ENCODE peak calls at places on chromosome 17, in ten cellular contexts. C, Y, F, K, L, G, R, E, B and I are unnamed samples.

GRCh38 chr17:67490471-67490870 is 113.4 kb downstream of the PITPNC1 start:
- DNase-seq in C (peak), Y (no peak), F (no peak), K (no peak), L (no peak), G (peak), R (no peak), E (no peak), B (no peak), I (no peak)

GRCh38 chr17:9522074-9522473 is 53.5 kb downstream of the STX8 start:
- DNase-seq in C (peak), Y (peak), F (no peak), K (no peak), L (no peak), G (peak), R (peak), E (no peak), B (no peak), I (peak)

GRCh38 chr17:35171834-35172233 is 22.4 kb downstream of the SLC35G3 start:
- DNase-seq in C (no peak), Y (peak), F (no peak), K (no peak), L (no peak), G (no peak), R (peak), E (no peak), B (no peak), I (no peak)

GRCh38 chr17:58534331-58534730 is 19.9 kb upstream of the MTMR4 start:
- DNase-seq in C (no peak), Y (no peak), F (no peak), K (no peak), L (no peak), G (no peak), R (no peak), E (no peak), B (no peak), I (no peak)

GRCh38 chr17:65340401-65340800 is 203.2 kb downstream of the RGS9 start:
- DNase-seq in C (no peak), Y (no peak), F (no peak), K (no peak), L (no peak), G (no peak), R (no peak), E (no peak), B (no peak), I (no peak)

GRCh38 chr17:30226878-30227277 is 8.6 kb downstream of the SLC6A4 start:
- DNase-seq in C (no peak), Y (no peak), F (no peak), K (no peak), L (no peak), G (no peak), R (no peak), E (no peak), B (no peak), I (no peak)

GRCh38 chr17:17859909-17860760 is 23.3 kb upstream of the SREBF1 start:
- DNase-seq in C (peak), Y (peak), F (no peak), K (peak), L (peak), G (peak), R (peak), E (peak), B (peak), I (peak)

GRCh38 chr17:73654241-73654640 is 10.0 kb upstream of the SDK2 start:
- DNase-seq in C (no peak), Y (no peak), F (no peak), K (peak), L (no peak), G (no peak), R (no peak), E (no peak), B (no peak), I (no peak)

GRCh38 chr17:77735051-77735340 is 223.5 kb upstream of the TNRC6C start:
- DNase-seq in C (no peak), Y (no peak), F (no peak), K (no peak), L (no peak), G (no peak), R (no peak), E (no peak), B (no peak), I (no peak)

GRCh38 chr17:6508519-6509294 is 47.6 kb downstream of the PITPNM3 start:
- DNase-seq in C (no peak), Y (no peak), F (no peak), K (no peak), L (peak), G (peak), R (no peak), E (no peak), B (no peak), I (no peak)

GRCh38 chr17:69060835-69061234 is at the start of gene ABCA9:
- DNase-seq in C (no peak), Y (peak), F (peak), K (no peak), L (no peak), G (no peak), R (no peak), E (no peak), B (no peak), I (no peak)

GRCh38 chr17:78397681-78398101 is 19.2 kb downstream of the PGS1 start:
- DNase-seq in C (no peak), Y (no peak), F (no peak), K (peak), L (no peak), G (no peak), R (no peak), E (no peak), B (no peak), I (no peak)

GRCh38 chr17:34259151-34259550 is 4.1 kb downstream of the CCL2 start:
- DNase-seq in C (no peak), Y (no peak), F (no peak), K (no peak), L (no peak), G (no peak), R (no peak), E (no peak), B (no peak), I (no peak)

GRCh38 chr17:74339537-74340195 is 13.6 kb downstream of the KIF19 start:
- DNase-seq in C (no peak), Y (no peak), F (no peak), K (no peak), L (no peak), G (no peak), R (no peak), E (no peak), B (no peak), I (no peak)

GRCh38 chr17:27660436-27660835 is 29.4 kb downstream of the LGALS9 start:
- DNase-seq in C (no peak), Y (no peak), F (no peak), K (no peak), L (peak), G (no peak), R (no peak), E (no peak), B (no peak), I (no peak)

GRCh38 chr17:63289931-63290330 is 156.2 kb downstream of the CYB561 start:
- DNase-seq in C (no peak), Y (no peak), F (no peak), K (no peak), L (no peak), G (peak), R (no peak), E (no peak), B (no peak), I (no peak)

GRCh38 chr17:29573871-29574731 is 5.6 kb downstream of the TP53I13 start:
- DNase-seq in C (no peak), Y (no peak), F (no peak), K (no peak), L (peak), G (no peak), R (no peak), E (no peak), B (no peak), I (no peak)

GRCh38 chr17:49425004-49425286 is 10.3 kb upstream of the PHB1 start:
- DNase-seq in C (no peak), Y (no peak), F (no peak), K (no peak), L (no peak), G (no peak), R (no peak), E (no peak), B (no peak), I (no peak)

GRCh38 chr17:74877592-74878543 is 5.1 kb upstream of the FDXR start:
- DNase-seq in C (no peak), Y (no peak), F (no peak), K (no peak), L (no peak), G (no peak), R (peak), E (no peak), B (peak), I (no peak)

GRCh38 chr17:50079334-50080095 is 15.6 kb upstream of the PDK2 start:
- DNase-seq in C (peak), Y (no peak), F (no peak), K (peak), L (no peak), G (peak), R (peak), E (peak), B (peak), I (no peak)

GRCh38 chr17:4582691-4583090 is 1.6 kb upstream of the SMTNL2 start:
- DNase-seq in C (no peak), Y (no peak), F (no peak), K (peak), L (no peak), G (peak), R (no peak), E (peak), B (no peak), I (no peak)

GRCh38 chr17:17937450-17937849 is 34.8 kb downstream of the TOM1L2 start:
- DNase-seq in C (no peak), Y (no peak), F (no peak), K (no peak), L (no peak), G (no peak), R (no peak), E (no peak), B (no peak), I (no peak)

GRCh38 chr17:4334776-4335175 is 31.7 kb downstream of the UBE2G1 start:
- DNase-seq in C (no peak), Y (no peak), F (no peak), K (no peak), L (no peak), G (no peak), R (no peak), E (no peak), B (no peak), I (no peak)

GRCh38 chr17:62064029-62064790 is 868 bp downstream of the MED13 start:
- DNase-seq in C (no peak), Y (peak), F (no peak), K (no peak), L (no peak), G (no peak), R (peak), E (no peak), B (no peak), I (no peak)

GRCh38 chr17:34306466-34306865 is 12.8 kb upstream of the CCL8 start:
- DNase-seq in C (peak), Y (peak), F (no peak), K (no peak), L (no peak), G (peak), R (peak), E (no peak), B (no peak), I (no peak)

GRCh38 chr17:30415491-30415890 is 36.8 kb downstream of the CPD start:
- DNase-seq in C (no peak), Y (no peak), F (no peak), K (no peak), L (no peak), G (no peak), R (no peak), E (no peak), B (no peak), I (no peak)

GRCh38 chr17:41799366-41799765 is 12.4 kb downstream of the P3H4 start:
- DNase-seq in C (no peak), Y (no peak), F (no peak), K (no peak), L (peak), G (peak), R (peak), E (no peak), B (no peak), I (no peak)

GRCh38 chr17:77456951-77457548 is 316.3 kb downstream of the SEC14L1 start:
- DNase-seq in C (no peak), Y (no peak), F (no peak), K (no peak), L (no peak), G (no peak), R (no peak), E (no peak), B (no peak), I (no peak)

GRCh38 chr17:21287703-21288449 is 3.4 kb downstream of the MAP2K3 start:
- DNase-seq in C (no peak), Y (peak), F (peak), K (peak), L (peak), G (no peak), R (peak), E (no peak), B (peak), I (peak)
- TF ChIP-seq CTCF in C (no peak), Y (no peak), F (no peak), K (no peak), L (no peak), G (no peak), R (no peak), E (no peak), B (peak), I (no peak)

GRCh38 chr17:32882734-32883133 is 5.8 kb upstream of the MYO1D start:
- DNase-seq in C (no peak), Y (no peak), F (no peak), K (no peak), L (no peak), G (no peak), R (no peak), E (no peak), B (no peak), I (no peak)
- TF ChIP-seq CTCF in C (no peak), Y (no peak), F (no peak), K (no peak), L (no peak), G (no peak), R (no peak), E (no peak), B (no peak), I (no peak)

GRCh38 chr17:13735444-13735843 is 133.7 kb upstream of the HS3ST3A1 start:
- DNase-seq in C (peak), Y (no peak), F (no peak), K (no peak), L (no peak), G (peak), R (peak), E (no peak), B (no peak), I (no peak)
- TF ChIP-seq CTCF in C (peak), Y (peak), F (no peak), K (no peak), L (no peak), G (peak), R (no peak), E (peak), B (no peak), I (no peak)

DNA sequence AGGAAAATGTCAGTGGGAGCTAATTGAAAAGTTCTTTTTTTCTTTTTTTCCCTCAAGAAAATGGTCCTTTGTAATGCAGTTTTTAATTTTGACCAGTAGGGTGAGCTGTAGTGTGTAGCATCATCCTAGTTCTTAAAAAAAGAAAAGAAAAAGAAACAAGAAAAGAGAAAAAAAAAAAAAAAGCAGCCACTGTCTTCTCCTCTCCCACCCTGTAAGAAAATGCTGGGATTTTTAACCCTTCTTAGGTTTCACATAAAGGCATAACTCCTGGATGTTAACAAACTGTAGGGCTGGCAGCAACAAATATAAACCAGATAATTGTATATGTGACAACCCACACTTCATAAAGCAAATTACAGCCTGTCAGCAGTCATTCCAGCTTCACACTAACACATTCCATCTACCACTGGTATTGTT is 78.1 kb downstream of the SKAP1 start:
- DNase-seq in C (peak), Y (peak), F (no peak), K (no peak), L (no peak), G (no peak), R (peak), E (no peak), B (no peak), I (peak)
- TF ChIP-seq CTCF in C (peak), Y (peak), F (peak), K (peak), L (peak), G (peak), R (peak), E (peak), B (peak), I (peak)

DNA sequence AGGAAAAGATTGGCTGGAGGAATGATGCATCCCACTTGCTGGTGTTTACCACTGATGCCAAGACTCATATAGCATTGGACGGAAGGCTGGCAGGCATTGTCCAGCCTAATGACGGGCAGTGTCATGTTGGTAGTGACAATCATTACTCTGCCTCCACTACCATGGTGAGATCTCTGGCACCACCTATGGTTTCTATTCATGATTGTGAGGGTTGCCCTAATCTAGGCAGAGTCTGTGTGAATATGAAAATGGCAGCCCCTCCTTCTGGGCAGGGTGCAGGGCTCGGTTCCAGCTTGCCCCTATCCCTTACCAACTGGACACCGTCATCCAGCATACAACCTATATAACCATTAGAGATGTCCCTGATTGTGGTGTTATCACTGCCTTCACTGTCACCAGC is 33.4 kb downstream of the ITGB3 start:
- DNase-seq in C (no peak), Y (no peak), F (no peak), K (no peak), L (no peak), G (no peak), R (no peak), E (no peak), B (no peak), I (no peak)
- TF ChIP-seq CTCF in C (no peak), Y (no peak), F (no peak), K (no peak), L (no peak), G (no peak), R (no peak), E (no peak), B (no peak), I (peak)

DNA sequence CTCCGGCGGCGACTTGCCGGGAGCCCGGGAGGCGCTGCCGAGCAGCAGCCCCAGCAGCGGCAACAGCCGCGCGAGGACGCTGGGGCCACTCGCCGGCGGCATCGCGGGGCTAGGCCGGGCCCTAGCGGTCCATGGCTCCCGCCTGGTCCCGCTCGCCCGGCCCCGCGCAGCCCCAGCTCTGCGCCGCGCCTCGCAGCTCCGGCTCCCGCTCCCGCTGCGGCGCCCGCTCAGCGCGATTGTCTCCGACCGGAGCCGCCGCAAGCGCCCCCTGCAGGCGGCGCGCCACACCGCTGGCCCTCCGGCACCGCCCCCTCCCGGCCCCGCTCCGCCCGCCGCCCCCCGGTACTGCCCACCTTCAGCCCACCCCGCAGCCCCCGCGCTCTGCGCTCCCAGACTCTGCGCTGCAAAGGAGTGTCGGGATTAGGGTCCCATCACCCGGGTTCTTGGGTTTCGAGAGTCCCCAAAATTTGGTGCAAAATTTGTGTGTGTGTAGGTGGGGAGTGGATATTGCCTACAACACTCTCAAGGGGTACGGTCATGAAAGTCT is at the start of gene FAM171A2:
- DNase-seq in C (peak), Y (peak), F (no peak), K (peak), L (peak), G (peak), R (peak), E (peak), B (peak), I (peak)
- TF ChIP-seq CTCF in C (peak), Y (peak), F (peak), K (peak), L (peak), G (peak), R (peak), E (peak), B (no peak), I (peak)

GRCh38 chr17:72517413-72518237 is 396.8 kb downstream of the SOX9 start:
- DNase-seq in C (no peak), Y (no peak), F (no peak), K (no peak), L (no peak), G (no peak), R (no peak), E (no peak), B (peak), I (no peak)

GRCh38 chr17:72516772-72517399 is 396.1 kb downstream of the SOX9 start:
- DNase-seq in C (peak), Y (peak), F (no peak), K (peak), L (no peak), G (no peak), R (no peak), E (peak), B (no peak), I (no peak)

GRCh38 chr17:72514321-72514861 is 393.6 kb downstream of the SOX9 start:
- DNase-seq in C (no peak), Y (no peak), F (no peak), K (no peak), L (no peak), G (no peak), R (no peak), E (no peak), B (no peak), I (no peak)

GRCh38 chr17:72514888-72515287 is 394.1 kb downstream of the SOX9 start:
- DNase-seq in C (no peak), Y (peak), F (no peak), K (no peak), L (no peak), G (no peak), R (peak), E (peak), B (no peak), I (no peak)

DNA sequence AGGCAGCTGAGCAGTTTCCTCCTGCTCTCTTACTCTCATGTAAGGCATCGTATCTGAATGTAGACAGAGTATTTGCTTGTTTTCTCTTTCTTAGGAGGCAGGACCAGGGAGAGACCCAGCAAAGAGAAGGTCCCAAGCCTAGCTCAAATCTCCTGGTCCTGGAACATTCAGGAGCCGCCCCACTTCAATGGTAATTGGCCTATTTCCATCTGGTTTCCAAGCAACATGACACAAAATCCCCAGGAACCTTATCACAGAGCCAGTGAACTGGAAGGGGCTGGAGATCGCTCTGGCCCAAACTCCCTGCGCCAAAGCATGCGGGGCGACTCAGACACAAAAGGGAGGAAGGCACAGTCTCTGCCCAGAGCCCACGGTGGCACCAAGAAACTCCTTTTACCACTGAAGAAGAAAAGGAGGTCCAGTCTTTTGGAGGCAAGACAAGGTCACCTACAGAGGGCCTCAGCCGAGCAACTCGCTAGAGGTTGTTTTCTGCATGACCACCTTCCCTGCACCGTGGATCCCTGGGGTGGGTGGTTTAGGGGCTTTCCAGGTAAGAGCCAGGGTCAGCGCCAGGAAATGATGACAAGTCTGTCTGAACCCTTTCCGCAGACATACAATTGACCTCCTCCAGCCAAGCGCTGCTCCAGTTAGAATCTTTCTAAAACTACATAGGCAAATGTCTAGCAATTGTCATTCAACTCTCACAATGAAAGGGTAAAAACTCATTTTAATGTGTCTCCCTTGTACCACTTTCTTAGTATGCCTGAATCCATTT is 394.7 kb downstream of the SOX9 start:
- DNase-seq in C (peak), Y (peak), F (no peak), K (no peak), L (no peak), G (no peak), R (no peak), E (peak), B (peak), I (no peak)
- TF ChIP-seq CTCF in C (no peak), Y (peak), F (no peak), K (no peak), L (no peak), G (no peak), R (no peak), E (no peak), B (no peak), I (no peak)

GRCh38 chr17:1882836-1883235 is 53.0 kb downstream of the RPA1 start:
- DNase-seq in C (peak), Y (peak), F (no peak), K (no peak), L (no peak), G (peak), R (peak), E (peak), B (no peak), I (peak)
- TF ChIP-seq CTCF in C (peak), Y (peak), F (peak), K (peak), L (peak), G (peak), R (peak), E (peak), B (peak), I (peak)

GRCh38 chr17:3043737-3044365 is 19.6 kb downstream of the OR1D5 start:
- DNase-seq in C (peak), Y (no peak), F (no peak), K (no peak), L (peak), G (peak), R (no peak), E (peak), B (no peak), I (no peak)
- TF ChIP-seq CTCF in C (peak), Y (peak), F (no peak), K (no peak), L (no peak), G (peak), R (peak), E (peak), B (no peak), I (no peak)